ENCODE peak calls at places on chromosomes 4 and X, in four cellular contexts. Z, N, Y and U are unnamed samples.

GRCh38 chr4:93879919-93880318 is 51.4 kb downstream of the ATOH1 start:
- DNase-seq in Y (no peak), Z (no peak), N (no peak), U (no peak)

GRCh38 chr4:74504212-74504611 is 59.3 kb downstream of the AREG start:
- DNase-seq in Y (no peak), Z (no peak), N (no peak), U (peak)

GRCh38 chrX:119690921-119691716 is 1.8 kb downstream of the SEPTIN6 start:
- DNase-seq in N (no peak), Z (no peak), Y (no peak), U (no peak)

GRCh38 chr4:151486166-151486565 is 77.2 kb downstream of the FHIP1A start:
- DNase-seq in Y (no peak), N (no peak), Z (peak), U (peak)

GRCh38 chr4:88033309-88033708 is 25.9 kb downstream of the PKD2 start:
- DNase-seq in Y (peak), Z (peak), N (no peak), U (peak)

GRCh38 chrX:153775631-153776595 is 4.9 kb upstream of the SRPK3 start:
- DNase-seq in Z (no peak), N (no peak), Y (no peak), U (no peak)

GRCh38 chr4:53116959-53117358 is 248.9 kb downstream of the SCFD2 start:
- DNase-seq in Y (no peak), N (no peak), Z (peak), U (peak)

GRCh38 chrX:39736219-39737211 is 361.2 kb downstream of the BCOR start:
- DNase-seq in N (no peak), Z (peak), Y (no peak), U (peak)

GRCh38 chr4:85543832-85544231 is 68.9 kb downstream of the ARHGAP24 start:
- DNase-seq in Z (no peak), Y (no peak), N (no peak), U (peak)

GRCh38 chr4:6124386-6125102 is 75.8 kb downstream of the JAKMIP1 start:
- DNase-seq in Z (no peak), N (no peak), Y (no peak), U (no peak)

GRCh38 chr4:76690091-76690905 is 207.6 kb downstream of the SOWAHB start:
- DNase-seq in Y (no peak), N (no peak), Z (peak), U (no peak)

GRCh38 chr4:6343950-6344408 is 74.3 kb downstream of the WFS1 start:
- DNase-seq in Y (no peak), Z (peak), N (no peak), U (peak)

GRCh38 chr4:93467484-93468155 is 360.9 kb upstream of the ATOH1 start:
- DNase-seq in Z (no peak), Y (peak), N (no peak), U (no peak)

GRCh38 chr4:139470997-139471665 is 17.2 kb downstream of the RAB33B start:
- DNase-seq in Y (no peak), Z (no peak), N (no peak), U (no peak)